ENCODE peak calls at places on chromosomes 3 and 15, in six cellular contexts. One of them, this sample, is unnamed.

GRCh38 chr3:98893740-98894139 is 7.8 kb downstream of the DCBLD2 start:
- DNase-seq in GM23248: peak
- DNase-seq in IMR-90: peak
- DNase-seq in fibroblast of pulmonary artery: no peak
- DNase-seq in AG10803: no peak
- DNase-seq in OCI-LY7: no peak
- DNase-seq in this sample: no peak

GRCh38 chr3:17473761-17474160 is 268.7 kb downstream of the TBC1D5 start:
- DNase-seq in GM23248: peak
- DNase-seq in IMR-90: peak
- DNase-seq in fibroblast of pulmonary artery: peak
- DNase-seq in AG10803: peak
- DNase-seq in OCI-LY7: no peak
- DNase-seq in this sample: no peak

GRCh38 chr3:171108066-171108465 is 81.5 kb upstream of the SLC2A2 start:
- DNase-seq in GM23248: peak
- DNase-seq in IMR-90: peak
- DNase-seq in fibroblast of pulmonary artery: no peak
- DNase-seq in AG10803: peak
- DNase-seq in OCI-LY7: no peak
- DNase-seq in this sample: no peak

GRCh38 chr15:58307313-58307961 is 124.4 kb upstream of the LIPC start:
- DNase-seq in GM23248: peak
- DNase-seq in IMR-90: peak
- DNase-seq in fibroblast of pulmonary artery: peak
- DNase-seq in AG10803: peak
- DNase-seq in OCI-LY7: no peak
- DNase-seq in this sample: no peak

GRCh38 chr15:48974865-48975264 is 11.1 kb upstream of the SHC4 start:
- DNase-seq in GM23248: no peak
- DNase-seq in IMR-90: no peak
- DNase-seq in fibroblast of pulmonary artery: peak
- DNase-seq in AG10803: no peak
- DNase-seq in OCI-LY7: no peak
- DNase-seq in this sample: no peak

GRCh38 chr15:90829942-90830440 is 38.4 kb upstream of the FURIN start:
- DNase-seq in GM23248: no peak
- DNase-seq in IMR-90: no peak
- DNase-seq in fibroblast of pulmonary artery: peak
- DNase-seq in AG10803: no peak
- DNase-seq in OCI-LY7: peak
- DNase-seq in this sample: no peak

GRCh38 chr15:61951949-61952348 is 108.3 kb downstream of the VPS13C start:
- DNase-seq in GM23248: no peak
- DNase-seq in IMR-90: peak
- DNase-seq in fibroblast of pulmonary artery: peak
- DNase-seq in AG10803: peak
- DNase-seq in OCI-LY7: no peak
- DNase-seq in this sample: no peak

GRCh38 chr3:190696777-190697501 is 165.6 kb downstream of the GMNC start:
- DNase-seq in GM23248: peak
- DNase-seq in IMR-90: peak
- DNase-seq in fibroblast of pulmonary artery: peak
- DNase-seq in AG10803: peak
- DNase-seq in OCI-LY7: peak
- DNase-seq in this sample: no peak

GRCh38 chr3:183300996-183301562 is 48.0 kb downstream of the B3GNT5 start:
- DNase-seq in GM23248: peak
- DNase-seq in IMR-90: peak
- DNase-seq in fibroblast of pulmonary artery: no peak
- DNase-seq in AG10803: peak
- DNase-seq in OCI-LY7: no peak
- DNase-seq in this sample: no peak

GRCh38 chr3:171488479-171488878 is 28.3 kb upstream of the TNIK start:
- DNase-seq in GM23248: no peak
- DNase-seq in IMR-90: no peak
- DNase-seq in fibroblast of pulmonary artery: no peak
- DNase-seq in AG10803: no peak
- DNase-seq in OCI-LY7: no peak
- DNase-seq in this sample: no peak

GRCh38 chr3:59451800-59452741 is 402.2 kb upstream of the CFAP20DC start:
- DNase-seq in GM23248: no peak
- DNase-seq in IMR-90: no peak
- DNase-seq in fibroblast of pulmonary artery: no peak
- DNase-seq in AG10803: no peak
- DNase-seq in OCI-LY7: peak
- DNase-seq in this sample: no peak
- H3K4me3 ChIP-seq in GM23248: no peak
- H3K4me3 ChIP-seq in IMR-90: no peak
- H3K4me3 ChIP-seq in fibroblast of pulmonary artery: no peak
- H3K4me3 ChIP-seq in AG10803: no peak
- H3K4me3 ChIP-seq in OCI-LY7: peak
- H3K4me3 ChIP-seq in this sample: no peak

GRCh38 chr3:4987374-4988296 is 8.4 kb downstream of the BHLHE40 start:
- DNase-seq in GM23248: no peak
- DNase-seq in IMR-90: no peak
- DNase-seq in fibroblast of pulmonary artery: no peak
- DNase-seq in AG10803: no peak
- DNase-seq in OCI-LY7: no peak
- DNase-seq in this sample: no peak
- H3K4me3 ChIP-seq in GM23248: peak
- H3K4me3 ChIP-seq in IMR-90: peak
- H3K4me3 ChIP-seq in fibroblast of pulmonary artery: peak
- H3K4me3 ChIP-seq in AG10803: peak
- H3K4me3 ChIP-seq in OCI-LY7: no peak
- H3K4me3 ChIP-seq in this sample: peak

DNA sequence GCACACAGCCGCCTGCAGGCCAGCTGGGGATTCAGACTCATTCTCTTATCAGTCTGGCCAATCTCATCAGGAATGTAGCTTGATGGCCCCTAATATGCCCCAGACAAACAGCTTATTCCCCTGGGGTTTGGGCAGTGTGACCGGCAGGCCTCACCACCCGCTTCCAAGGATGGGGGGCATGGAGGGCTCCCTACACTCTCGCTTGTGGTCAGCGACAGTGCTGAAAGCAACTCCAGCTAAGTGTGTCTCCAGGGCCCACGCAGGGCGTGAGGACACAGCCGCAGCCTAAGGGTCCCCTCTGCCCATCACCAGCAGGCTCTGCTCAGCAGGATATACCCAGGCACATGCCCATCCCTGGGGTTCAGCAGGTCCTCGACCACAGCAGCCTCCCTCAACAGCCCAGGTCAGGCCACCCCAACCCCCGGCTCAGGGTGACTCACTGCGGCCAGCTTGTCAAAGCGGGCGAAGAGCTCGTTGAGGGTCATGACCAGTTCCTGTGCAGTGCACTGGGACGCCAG is 116.7 kb downstream of the ADCY5 start:
- DNase-seq in GM23248: no peak
- DNase-seq in IMR-90: no peak
- DNase-seq in fibroblast of pulmonary artery: no peak
- DNase-seq in AG10803: no peak
- DNase-seq in OCI-LY7: no peak
- DNase-seq in this sample: no peak
- H3K4me3 ChIP-seq in GM23248: no peak
- H3K4me3 ChIP-seq in IMR-90: no peak
- H3K4me3 ChIP-seq in fibroblast of pulmonary artery: no peak
- H3K4me3 ChIP-seq in AG10803: no peak
- H3K4me3 ChIP-seq in OCI-LY7: no peak
- H3K4me3 ChIP-seq in this sample: no peak

DNA sequence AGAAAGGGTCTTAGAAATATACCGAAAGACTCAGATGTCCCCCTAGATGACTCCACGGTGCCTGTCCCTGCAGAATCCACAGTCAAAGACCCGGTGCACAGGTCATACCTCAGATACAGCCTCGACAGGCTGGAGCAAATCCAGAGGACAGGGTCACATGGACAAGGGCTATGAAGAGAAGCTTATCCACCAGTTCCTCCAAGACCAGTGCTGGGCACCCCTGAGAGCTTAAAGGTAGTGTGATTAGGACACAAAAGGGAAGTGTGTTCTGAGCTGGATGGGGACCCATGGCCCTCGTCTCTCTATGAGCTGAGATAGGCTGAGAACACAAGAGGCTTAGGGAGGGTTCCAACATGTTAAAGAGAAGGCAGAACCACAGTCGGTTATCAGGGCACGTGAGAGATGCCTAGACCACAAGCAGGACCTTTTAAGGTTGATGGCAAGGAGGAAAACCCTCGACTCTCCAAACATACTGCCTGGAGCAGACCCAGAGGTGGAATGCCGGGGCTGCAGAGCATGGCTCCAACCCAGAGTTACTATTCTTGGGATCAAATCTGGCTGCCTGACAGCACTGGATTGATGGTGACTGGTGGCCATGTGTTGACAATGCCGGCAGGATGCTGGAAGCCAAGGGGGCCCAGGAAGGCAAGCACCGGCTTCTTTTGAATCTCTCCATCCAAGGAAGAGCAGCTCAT is 46.9 kb downstream of the ADCY5 start:
- DNase-seq in GM23248: no peak
- DNase-seq in IMR-90: no peak
- DNase-seq in fibroblast of pulmonary artery: no peak
- DNase-seq in AG10803: no peak
- DNase-seq in OCI-LY7: no peak
- DNase-seq in this sample: peak
- H3K4me3 ChIP-seq in GM23248: no peak
- H3K4me3 ChIP-seq in IMR-90: no peak
- H3K4me3 ChIP-seq in fibroblast of pulmonary artery: no peak
- H3K4me3 ChIP-seq in AG10803: no peak
- H3K4me3 ChIP-seq in OCI-LY7: no peak
- H3K4me3 ChIP-seq in this sample: peak

DNA sequence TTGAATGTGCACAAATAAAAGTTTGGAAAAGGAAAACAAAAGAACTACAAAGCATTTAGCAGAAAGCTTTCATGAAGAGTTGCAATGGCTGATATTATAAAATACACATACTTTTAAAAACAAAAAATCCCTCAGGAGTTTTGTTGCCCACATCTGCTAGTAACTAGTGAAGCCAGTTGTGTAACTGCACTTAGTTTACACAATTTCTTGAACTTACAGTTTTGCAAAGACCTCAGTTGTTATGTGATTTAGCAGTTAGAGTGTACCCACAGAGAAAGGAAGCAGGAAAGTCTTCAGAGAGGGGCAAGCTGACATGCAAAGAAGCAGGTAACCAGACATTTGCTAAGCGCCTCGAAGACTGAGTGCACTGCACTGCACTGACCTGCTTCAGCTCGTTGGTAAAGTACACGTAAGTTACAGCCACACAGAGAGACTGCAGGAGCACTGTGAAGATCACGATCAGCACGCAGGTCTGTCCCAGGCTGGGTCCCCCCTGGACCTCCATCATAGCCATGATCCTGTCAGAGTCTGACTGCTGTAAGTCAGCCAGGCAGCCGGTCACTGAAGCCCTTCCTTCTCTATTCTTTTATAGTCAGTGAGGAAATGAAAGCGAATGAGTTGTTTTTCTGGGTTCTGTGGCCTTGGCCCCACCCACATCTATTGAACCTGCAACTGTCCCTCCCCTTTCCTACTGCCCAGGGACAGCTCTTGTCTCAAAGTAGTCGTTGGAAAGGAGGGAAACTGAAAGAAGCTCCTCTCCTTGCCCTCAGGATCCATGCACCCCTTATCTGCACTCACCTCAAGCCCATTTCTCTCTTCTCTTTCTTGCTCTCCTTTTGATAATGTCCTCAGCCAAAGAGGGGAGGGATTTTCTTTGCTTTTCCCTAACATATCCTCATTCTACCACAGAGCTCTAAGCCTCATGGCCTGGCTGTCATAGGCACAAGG is at the start of gene TNFSF10:
- DNase-seq in GM23248: peak
- DNase-seq in IMR-90: peak
- DNase-seq in fibroblast of pulmonary artery: peak
- DNase-seq in AG10803: peak
- DNase-seq in OCI-LY7: peak
- DNase-seq in this sample: peak
- H3K4me3 ChIP-seq in GM23248: peak
- H3K4me3 ChIP-seq in IMR-90: no peak
- H3K4me3 ChIP-seq in fibroblast of pulmonary artery: peak
- H3K4me3 ChIP-seq in AG10803: peak
- H3K4me3 ChIP-seq in OCI-LY7: peak
- H3K4me3 ChIP-seq in this sample: peak

GRCh38 chr15:45637552-45638033 is 2.8 kb downstream of the SQOR start:
- DNase-seq in GM23248: peak
- DNase-seq in IMR-90: peak
- DNase-seq in fibroblast of pulmonary artery: peak
- DNase-seq in AG10803: peak
- DNase-seq in OCI-LY7: peak
- DNase-seq in this sample: no peak

GRCh38 chr15:45634442-45635190 is at the start of gene SQOR:
- DNase-seq in GM23248: peak
- DNase-seq in IMR-90: peak
- DNase-seq in fibroblast of pulmonary artery: peak
- DNase-seq in AG10803: peak
- DNase-seq in OCI-LY7: no peak
- DNase-seq in this sample: peak

GRCh38 chr15:45638641-45639040 is 3.8 kb downstream of the SQOR start:
- DNase-seq in GM23248: no peak
- DNase-seq in IMR-90: no peak
- DNase-seq in fibroblast of pulmonary artery: no peak
- DNase-seq in AG10803: no peak
- DNase-seq in OCI-LY7: no peak
- DNase-seq in this sample: no peak

GRCh38 chr15:45635191-45635638 is 386 bp downstream of the SQOR start:
- DNase-seq in GM23248: peak
- DNase-seq in IMR-90: no peak
- DNase-seq in fibroblast of pulmonary artery: peak
- DNase-seq in AG10803: peak
- DNase-seq in OCI-LY7: peak
- DNase-seq in this sample: peak

DNA sequence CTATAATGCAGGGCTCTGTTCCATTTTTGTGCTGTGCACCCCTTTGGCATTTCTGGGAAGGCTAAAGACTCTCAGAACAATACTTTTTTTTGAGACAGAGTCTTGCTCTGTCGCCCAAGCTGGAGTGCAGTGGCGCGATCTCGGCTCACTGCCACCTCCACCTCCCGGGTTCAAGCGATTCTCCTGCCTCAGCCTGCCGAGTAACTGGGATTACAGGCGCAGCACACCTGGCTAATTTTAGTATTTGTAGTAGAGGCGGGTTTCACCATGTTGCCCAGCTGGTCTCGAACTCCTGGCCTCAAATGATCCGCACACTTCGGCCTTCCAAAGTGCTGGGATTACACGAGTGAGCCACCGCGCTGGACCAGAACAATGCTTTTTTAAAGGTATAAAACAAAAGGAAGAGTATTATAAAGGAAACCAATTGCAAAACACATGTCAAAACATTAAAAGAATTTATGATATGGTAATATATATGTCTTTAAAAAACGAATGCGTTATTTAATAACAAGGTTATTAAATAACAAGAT is 999 bp downstream of the SQOR start:
- DNase-seq in GM23248: no peak
- DNase-seq in IMR-90: no peak
- DNase-seq in fibroblast of pulmonary artery: no peak
- DNase-seq in AG10803: no peak
- DNase-seq in OCI-LY7: no peak
- DNase-seq in this sample: no peak
- H3K4me3 ChIP-seq in GM23248: peak
- H3K4me3 ChIP-seq in IMR-90: peak
- H3K4me3 ChIP-seq in fibroblast of pulmonary artery: peak
- H3K4me3 ChIP-seq in AG10803: peak
- H3K4me3 ChIP-seq in OCI-LY7: peak
- H3K4me3 ChIP-seq in this sample: peak

This sample was measured in right atrium auricular region.